ENCODE peak calls at places on chromosome 3, in eight cellular contexts. Z is mammary epithelial cell; M is A673; Q is CD4-positive, alpha-beta T cell; S is cardiac muscle cell; U is fibroblast of pulmonary artery; X is suprapubic skin; C is thoracic aorta. R is an unnamed sample.
A peak's percentile ranks its signal among the peaks of the same experiment; 100 is the strongest.

GRCh38 chr3:169007145-169007544 is 656.4 kb downstream of the MECOM start:
- DNase-seq in Z (no peak), M (no peak), Q (no peak), S (no peak), U (no peak), X (no peak), C (no peak), R (no peak)

GRCh38 chr3:162141232-162141631 is 644.6 kb downstream of the OTOL1 start:
- DNase-seq in Z (peak; percentile 16), M (no peak), Q (no peak), S (no peak), U (peak; percentile 73), X (no peak), C (no peak), R (no peak)

GRCh38 chr3:23600178-23600577 is 205.6 kb upstream of the UBE2E1 start:
- DNase-seq in Z (peak; percentile 42), M (no peak), Q (no peak), S (no peak), U (peak; percentile 90), X (no peak), C (no peak), R (no peak)

GRCh38 chr3:117628896-117629295 is 919.3 kb downstream of the TUSC7 start:
- DNase-seq in Z (no peak), M (peak; percentile 63), Q (no peak), S (no peak), U (peak; percentile 78), X (no peak), C (no peak), R (no peak)

GRCh38 chr3:19190602-19191001 is 42.3 kb downstream of the KCNH8 start:
- DNase-seq in Z (no peak), M (no peak), Q (no peak), S (no peak), U (no peak), X (no peak), C (no peak), R (no peak)

GRCh38 chr3:10273697-10274305 is 18.9 kb downstream of the GHRL start:
- DNase-seq in Z (peak; percentile 4), M (no peak), Q (no peak), S (no peak), U (peak; percentile 25), X (no peak), C (no peak), R (no peak)

GRCh38 chr3:10729439-10729838 is 86.6 kb upstream of the SLC6A11 start:
- DNase-seq in Z (no peak), M (no peak), Q (no peak), S (no peak), U (no peak), X (no peak), C (no peak), R (no peak)

GRCh38 chr3:95327478-95327877 is 1264.6 kb downstream of the NSUN3 start:
- DNase-seq in Z (no peak), M (no peak), Q (no peak), S (no peak), U (no peak), X (no peak), C (no peak), R (no peak)

GRCh38 chr3:124903896-124904879 is 17.0 kb upstream of the ITGB5 start:
- DNase-seq in Z (no peak), M (no peak), Q (no peak), S (no peak), U (no peak), X (no peak), C (no peak), R (no peak)

GRCh38 chr3:13581485-13582365 is 32.8 kb downstream of the FBLN2 start:
- DNase-seq in Z (no peak), M (no peak), Q (no peak), S (no peak), U (no peak), X (peak; percentile 64), C (no peak), R (no peak)

GRCh38 chr3:71579301-71579933 is 4.1 kb downstream of the FOXP1 start:
- DNase-seq in Z (peak; percentile 29), M (no peak), Q (no peak), S (peak; percentile 22), U (no peak), X (no peak), C (no peak), R (no peak)
- TF ChIP-seq CTCF in Z (no peak), M (no peak), Q (no peak), S (no peak), U (no peak), X (no peak), C (no peak), R (no peak)

DNA sequence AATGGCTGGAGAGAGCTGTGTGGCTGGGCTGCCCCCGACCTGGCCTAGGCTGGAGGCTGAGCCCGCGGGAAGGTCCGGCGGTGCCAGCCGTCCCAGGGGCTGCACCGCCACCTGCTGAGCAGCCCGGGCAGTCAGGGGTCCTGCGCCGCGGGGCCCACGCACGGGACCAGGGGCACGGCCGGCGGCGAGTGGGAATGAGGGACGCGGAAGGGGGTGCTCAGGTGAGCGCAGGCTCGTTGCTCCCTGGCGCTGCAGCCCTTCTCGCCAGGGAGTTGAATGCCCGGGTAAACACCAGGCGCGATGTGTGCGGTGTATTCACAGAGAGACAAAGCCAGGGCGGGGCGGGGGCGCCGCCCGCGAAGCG is 666 bp upstream of the SEMA3F start:
- DNase-seq in Z (no peak), M (no peak), Q (no peak), S (no peak), U (no peak), X (no peak), C (no peak), R (no peak)
- TF ChIP-seq CTCF in Z (peak; percentile 18), M (peak; percentile 20), Q (no peak), S (peak; percentile 31), U (no peak), X (no peak), C (no peak), R (no peak)

GRCh38 chr3:55609230-55610100 is 122.4 kb upstream of the WNT5A start:
- DNase-seq in Z (no peak), M (no peak), Q (no peak), S (no peak), U (no peak), X (no peak), C (no peak), R (no peak)
- TF ChIP-seq CTCF in Z (no peak), M (peak; percentile 30), Q (no peak), S (no peak), U (no peak), X (no peak), C (no peak), R (no peak)

GRCh38 chr3:69426905-69427304 is 41.0 kb upstream of the FRMD4B start:
- DNase-seq in Z (no peak), M (no peak), Q (no peak), S (no peak), U (peak; percentile 17), X (no peak), C (no peak), R (no peak)
- TF ChIP-seq CTCF in Z (peak; percentile 20), M (no peak), Q (no peak), S (peak; percentile 25), U (peak; percentile 27), X (no peak), C (no peak), R (no peak)

GRCh38 chr3:103126111-103126510 is 691.3 kb downstream of the ZPLD1 start:
- DNase-seq in Z (no peak), M (peak; percentile 29), Q (no peak), S (no peak), U (no peak), X (no peak), C (no peak), R (no peak)
- TF ChIP-seq CTCF in Z (no peak), M (peak; percentile 25), Q (no peak), S (no peak), U (no peak), X (no peak), C (no peak), R (no peak)

GRCh38 chr3:180534828-180535227 is 67.1 kb upstream of the TTC14 start:
- DNase-seq in Z (no peak), M (no peak), Q (no peak), S (no peak), U (no peak), X (no peak), C (no peak), R (no peak)
- TF ChIP-seq CTCF in Z (no peak), M (no peak), Q (no peak), S (no peak), U (no peak), X (no peak), C (no peak), R (no peak)

GRCh38 chr3:129161860-129162271 is 1.0 kb upstream of the ISY1 start:
- DNase-seq in Z (peak; percentile 27), M (peak; percentile 25), Q (no peak), S (no peak), U (no peak), X (no peak), C (no peak), R (peak; percentile 29)
- TF ChIP-seq CTCF in Z (no peak), M (peak; percentile 3), Q (peak; percentile 25), S (no peak), U (no peak), X (no peak), C (no peak), R (no peak)

GRCh38 chr3:45406812-45407211 is 18.4 kb downstream of the LARS2 start:
- DNase-seq in Z (no peak), M (no peak), Q (no peak), S (no peak), U (no peak), X (no peak), C (no peak), R (no peak)
- TF ChIP-seq CTCF in Z (no peak), M (no peak), Q (no peak), S (no peak), U (no peak), X (no peak), C (no peak), R (no peak)

DNA sequence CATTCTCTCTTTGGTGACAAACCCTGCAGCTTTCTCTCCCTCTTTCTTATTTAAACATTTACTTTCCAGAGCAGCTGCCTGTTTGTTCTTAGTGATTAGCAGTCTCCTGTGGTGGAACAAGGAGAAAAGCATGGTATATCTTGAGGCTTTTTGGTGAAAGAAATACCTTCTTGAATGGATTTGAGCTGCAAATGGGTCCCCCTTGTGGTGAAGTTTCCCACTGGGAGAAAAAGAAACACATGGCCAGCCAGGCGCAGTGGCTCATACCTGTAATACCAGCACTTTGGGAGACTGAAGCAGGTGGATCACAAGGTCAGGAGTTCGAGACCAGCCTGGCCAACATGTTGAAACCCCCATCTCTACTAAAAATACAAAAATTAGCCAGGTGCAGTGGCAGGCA is 48.3 kb upstream of the ACP3 start:
- DNase-seq in Z (no peak), M (peak; percentile 51), Q (no peak), S (no peak), U (peak; percentile 47), X (no peak), C (no peak), R (no peak)
- TF ChIP-seq CTCF in Z (peak; percentile 50), M (peak; percentile 62), Q (no peak), S (peak; percentile 59), U (peak; percentile 56), X (no peak), C (no peak), R (no peak)

R was measured in natural killer cell.